ENCODE peak calls at places on chromosomes 5 and 9, in five cellular contexts. One of them, this sample, is unnamed.

GRCh38 chr5:156718985-156719384 is 131.1 kb upstream of the PPP1R2B start:
- DNase-seq in tibial artery: no peak
- DNase-seq in Peyer's patch: no peak
- DNase-seq in tibial nerve: no peak
- DNase-seq in A549: no peak
- DNase-seq in this sample: no peak

GRCh38 chr9:131851414-131851813 is 111.5 kb upstream of the RAPGEF1 start:
- DNase-seq in Peyer's patch: no peak
- DNase-seq in A549: no peak
- DNase-seq in tibial nerve: no peak
- DNase-seq in tibial artery: no peak
- DNase-seq in this sample: no peak

GRCh38 chr5:142301487-142302035 is 23.3 kb downstream of the SPRY4 start:
- DNase-seq in tibial artery: no peak
- DNase-seq in Peyer's patch: no peak
- DNase-seq in A549: no peak
- DNase-seq in tibial nerve: no peak
- DNase-seq in this sample: no peak

GRCh38 chr9:107229146-107229545 is 53.9 kb upstream of the RAD23B start:
- DNase-seq in tibial nerve: no peak
- DNase-seq in A549: no peak
- DNase-seq in tibial artery: no peak
- DNase-seq in Peyer's patch: no peak
- DNase-seq in this sample: no peak

GRCh38 chr9:84317563-84317962 is 23.0 kb downstream of the SLC28A3 start:
- DNase-seq in A549: no peak
- DNase-seq in tibial nerve: no peak
- DNase-seq in tibial artery: no peak
- DNase-seq in Peyer's patch: no peak
- DNase-seq in this sample: no peak

GRCh38 chr5:39755986-39756385 is 331.2 kb upstream of the DAB2 start:
- DNase-seq in A549: peak; percentile 86
- DNase-seq in Peyer's patch: no peak
- DNase-seq in tibial artery: no peak
- DNase-seq in tibial nerve: peak; percentile 65
- DNase-seq in this sample: no peak

GRCh38 chr5:112848116-112848811 is 12.8 kb upstream of the SRP19 start:
- DNase-seq in Peyer's patch: no peak
- DNase-seq in tibial nerve: peak; percentile 15
- DNase-seq in A549: peak; percentile 71
- DNase-seq in tibial artery: no peak
- DNase-seq in this sample: no peak

GRCh38 chr5:171712616-171713015 is 73.0 kb upstream of the SMIM23 start:
- DNase-seq in Peyer's patch: no peak
- DNase-seq in tibial artery: no peak
- DNase-seq in A549: no peak
- DNase-seq in tibial nerve: no peak
- DNase-seq in this sample: no peak

GRCh38 chr5:103489293-103489692 is 73.3 kb downstream of the NUDT12 start:
- DNase-seq in Peyer's patch: no peak
- DNase-seq in tibial nerve: no peak
- DNase-seq in A549: no peak
- DNase-seq in tibial artery: no peak
- DNase-seq in this sample: no peak

GRCh38 chr5:9265391-9266287 is 280.2 kb downstream of the SEMA5A start:
- DNase-seq in A549: no peak
- DNase-seq in tibial nerve: no peak
- DNase-seq in Peyer's patch: no peak
- DNase-seq in tibial artery: no peak
- DNase-seq in this sample: no peak

GRCh38 chr9:69900406-69900805 is 79.8 kb downstream of the CFAP95 start:
- DNase-seq in tibial nerve: no peak
- DNase-seq in Peyer's patch: no peak
- DNase-seq in A549: no peak
- DNase-seq in tibial artery: no peak
- DNase-seq in this sample: no peak

GRCh38 chr9:78940121-78940855 is 631.5 kb upstream of the TLE4 start:
- DNase-seq in Peyer's patch: no peak
- DNase-seq in tibial artery: no peak
- DNase-seq in A549: no peak
- DNase-seq in tibial nerve: no peak
- DNase-seq in this sample: no peak

GRCh38 chr9:1052119-1052907 is 2.2 kb downstream of the DMRT2 start:
- DNase-seq in Peyer's patch: no peak
- DNase-seq in tibial artery: no peak
- DNase-seq in A549: no peak
- DNase-seq in tibial nerve: no peak
- DNase-seq in this sample: no peak

GRCh38 chr5:164504141-164504772 is 998.8 kb downstream of the MAT2B start:
- DNase-seq in tibial artery: no peak
- DNase-seq in Peyer's patch: no peak
- DNase-seq in A549: peak; percentile 57
- DNase-seq in tibial nerve: peak; percentile 61
- DNase-seq in this sample: no peak

GRCh38 chr9:128607642-128608350 is 48.9 kb downstream of the DYNC2I2 start:
- DNase-seq in Peyer's patch: no peak
- DNase-seq in A549: no peak
- DNase-seq in tibial nerve: no peak
- DNase-seq in tibial artery: peak; percentile 97
- DNase-seq in this sample: no peak

GRCh38 chr9:3526903-3527652 is 1.3 kb upstream of the RFX3 start:
- DNase-seq in tibial nerve: peak; percentile 20
- DNase-seq in Peyer's patch: no peak
- DNase-seq in tibial artery: peak; percentile 62
- DNase-seq in A549: peak; percentile 49
- DNase-seq in this sample: no peak

GRCh38 chr5:172637122-172637580 is 3.9 kb upstream of the NEURL1B start:
- DNase-seq in Peyer's patch: peak; percentile 89
- DNase-seq in A549: peak; percentile 28
- DNase-seq in tibial nerve: no peak
- DNase-seq in tibial artery: peak; percentile 69
- DNase-seq in this sample: no peak

GRCh38 chr5:134140530-134141201 is 26.2 kb downstream of the TCF7 start:
- DNase-seq in tibial nerve: peak; percentile 65
- DNase-seq in A549: peak; percentile 78
- DNase-seq in tibial artery: peak; percentile 73
- DNase-seq in Peyer's patch: peak; percentile 75
- DNase-seq in this sample: no peak

GRCh38 chr9:16671591-16672137 is 198.8 kb downstream of the BNC2 start:
- DNase-seq in tibial artery: no peak
- DNase-seq in A549: no peak
- DNase-seq in tibial nerve: no peak
- DNase-seq in Peyer's patch: no peak
- DNase-seq in this sample: no peak

GRCh38 chr5:141876628-141877477 is 1.4 kb downstream of the PCDH1 start:
- DNase-seq in tibial nerve: no peak
- DNase-seq in Peyer's patch: peak; percentile 78
- DNase-seq in tibial artery: peak; percentile 71
- DNase-seq in A549: peak; percentile 17
- DNase-seq in this sample: no peak

GRCh38 chr9:109149722-109150121 is 17.3 kb downstream of the FRRS1L start:
- DNase-seq in A549: no peak
- DNase-seq in Peyer's patch: no peak
- DNase-seq in tibial artery: no peak
- DNase-seq in tibial nerve: no peak
- DNase-seq in this sample: no peak

DNA sequence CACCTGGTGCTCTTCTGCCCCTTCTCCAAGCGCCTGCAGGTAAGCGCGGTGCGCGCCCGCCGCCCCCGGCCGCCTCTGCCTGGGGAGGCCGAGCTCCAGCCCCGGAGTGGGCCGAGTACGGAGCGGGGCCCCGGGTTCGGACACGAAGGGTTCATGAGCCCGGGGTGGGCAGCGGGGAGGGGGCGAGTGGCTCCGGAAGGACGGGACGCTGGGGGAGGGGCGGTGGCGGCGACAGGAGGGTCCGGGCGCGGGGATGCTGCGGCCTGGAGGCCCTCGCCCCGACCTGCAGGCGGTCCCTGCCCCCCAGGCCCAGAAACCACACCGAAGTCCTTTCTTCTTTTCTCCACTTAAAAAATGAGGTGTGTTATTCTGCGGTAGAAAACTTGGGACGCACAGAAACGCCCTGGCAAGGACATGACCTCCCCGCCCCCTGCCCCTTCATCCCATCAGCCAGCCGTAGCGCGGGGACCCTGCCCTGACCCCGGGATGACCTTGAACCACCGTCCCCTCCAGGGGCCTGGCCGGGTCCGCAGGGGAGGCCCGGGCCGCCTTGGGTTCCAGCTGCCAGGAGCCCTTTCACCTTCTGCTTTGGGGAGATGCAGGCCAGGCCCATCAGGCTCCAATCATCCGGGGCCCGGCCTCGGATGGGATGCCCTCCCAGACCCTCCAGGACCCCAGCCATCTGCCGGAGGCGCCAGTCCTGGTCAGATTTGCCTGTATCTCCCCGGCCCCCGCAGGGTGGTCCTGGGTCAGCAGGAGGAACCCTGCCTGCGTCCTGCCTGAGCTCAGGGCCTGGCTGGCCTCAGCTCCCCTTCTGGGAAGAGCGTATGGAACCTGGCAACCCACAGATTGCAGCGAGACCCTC is 550 bp downstream of the DIPK1B start:
- DNase-seq in tibial artery: no peak
- DNase-seq in Peyer's patch: no peak
- DNase-seq in A549: no peak
- DNase-seq in tibial nerve: no peak
- DNase-seq in this sample: no peak
- H3K4me3 ChIP-seq in tibial artery: peak overlapping the region; percentile 42
- H3K4me3 ChIP-seq in Peyer's patch: peak overlapping the region; percentile 47
- H3K4me3 ChIP-seq in A549: peak overlapping the region; percentile 66
- H3K4me3 ChIP-seq in tibial nerve: peak overlapping the region; percentile 18
- H3K4me3 ChIP-seq in this sample: peak overlapping the region; percentile 42

GRCh38 chr5:79020861-79021561 is 35.9 kb upstream of the ARSB start:
- DNase-seq in tibial nerve: peak; percentile 64
- DNase-seq in A549: peak; percentile 66
- DNase-seq in tibial artery: peak; percentile 66
- DNase-seq in Peyer's patch: no peak
- DNase-seq in this sample: no peak
- TF ChIP-seq CTCF in tibial nerve: peak; percentile 76
- TF ChIP-seq CTCF in A549: peak; percentile 91
- TF ChIP-seq CTCF in tibial artery: peak; percentile 67
- TF ChIP-seq CTCF in Peyer's patch: peak; percentile 59
- TF ChIP-seq CTCF in this sample: peak; percentile 65

GRCh38 chr9:136740491-136740890 is 2.2 kb downstream of the LCN10 start:
- DNase-seq in Peyer's patch: no peak
- DNase-seq in tibial nerve: no peak
- DNase-seq in tibial artery: no peak
- DNase-seq in A549: no peak
- DNase-seq in this sample: no peak
- H3K4me1 ChIP-seq in Peyer's patch: no peaks in the 10 kb centered on the region
- H3K4me1 ChIP-seq in tibial nerve: no peaks in the 10 kb centered on the region
- H3K4me1 ChIP-seq in tibial artery: no peaks in the 10 kb centered on the region
- H3K4me1 ChIP-seq in A549: no peaks in the 10 kb centered on the region
- H3K4me1 ChIP-seq in this sample: peaks cover 29% of the 10 kb centered on the region

GRCh38 chr5:2167671-2168070 is 284.9 kb upstream of the IRX4 start:
- DNase-seq in tibial artery: peak; percentile 28
- DNase-seq in Peyer's patch: no peak
- DNase-seq in tibial nerve: no peak
- DNase-seq in A549: no peak
- DNase-seq in this sample: no peak
- H3K4me3 ChIP-seq in tibial artery: no peak overlapping the region
- H3K4me3 ChIP-seq in Peyer's patch: no peak overlapping the region
- H3K4me3 ChIP-seq in tibial nerve: no peak overlapping the region
- H3K4me3 ChIP-seq in A549: no peak overlapping the region
- H3K4me3 ChIP-seq in this sample: no peak overlapping the region

GRCh38 chr9:30967484-30967883 is 1417.0 kb upstream of the ACO1 start:
- DNase-seq in tibial nerve: no peak
- DNase-seq in A549: peak; percentile 14
- DNase-seq in tibial artery: no peak
- DNase-seq in Peyer's patch: no peak
- DNase-seq in this sample: no peak
- TF ChIP-seq CTCF in tibial nerve: no peak
- TF ChIP-seq CTCF in A549: no peak
- TF ChIP-seq CTCF in tibial artery: no peak
- TF ChIP-seq CTCF in Peyer's patch: no peak
- TF ChIP-seq CTCF in this sample: no peak

DNA sequence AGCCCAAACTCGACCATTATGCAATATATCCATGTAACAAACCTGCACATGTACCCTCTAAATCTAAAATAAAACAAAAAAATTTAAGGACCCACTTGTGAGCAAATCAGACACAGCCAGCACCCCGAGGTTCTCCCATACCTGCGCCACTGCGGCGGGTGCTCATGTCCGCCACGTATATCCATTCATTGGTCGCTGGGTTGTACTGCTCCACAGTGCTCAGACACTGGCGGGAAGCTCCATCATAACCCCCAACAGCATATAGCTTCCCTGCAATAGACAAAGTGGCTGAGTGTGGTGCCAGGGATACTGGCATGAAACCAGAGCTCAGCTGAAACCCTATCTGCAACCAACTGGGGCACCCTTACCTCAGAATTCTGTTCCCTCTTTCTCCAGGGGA is 102.0 kb downstream of the KLHL3 start:
- DNase-seq in tibial artery: no peak
- DNase-seq in A549: no peak
- DNase-seq in tibial nerve: no peak
- DNase-seq in Peyer's patch: no peak
- DNase-seq in this sample: no peak
- H3K4me1 ChIP-seq in tibial artery: no peaks in the 10 kb centered on the region
- H3K4me1 ChIP-seq in A549: no peaks in the 10 kb centered on the region
- H3K4me1 ChIP-seq in tibial nerve: no peaks in the 10 kb centered on the region
- H3K4me1 ChIP-seq in Peyer's patch: no peaks in the 10 kb centered on the region
- H3K4me1 ChIP-seq in this sample: no peaks in the 10 kb centered on the region

This sample was measured in esophagus squamous epithelium.